ENCODE peak calls at places on chromosomes 13 and 19, in seven cellular contexts. O is heart left ventricle, B is endothelial cell, C is neural crest cell, Q is neural progenitor cell, L is IMR-90, I is hepatocyte. Y is an unnamed sample.

GRCh38 chr19:30670562-30671513 is 298.7 kb downstream of the ZNF536 start:
- DNase-seq in O (no peak), B (no peak), C (no peak), Q (no peak), L (no peak), I (no peak), Y (no peak)

GRCh38 chr13:105814219-105814901 is 721.1 kb downstream of the EFNB2 start:
- DNase-seq in O (no peak), B (no peak), C (no peak), Q (no peak), L (no peak), I (no peak), Y (no peak)

GRCh38 chr13:109715902-109716301 is 70.5 kb downstream of the IRS2 start:
- DNase-seq in O (no peak), B (no peak), C (no peak), Q (peak), L (peak), I (peak), Y (no peak)

GRCh38 chr13:91659583-91660415 is 261.4 kb downstream of the GPC5 start:
- DNase-seq in O (no peak), B (no peak), C (no peak), Q (no peak), L (no peak), I (no peak), Y (no peak)

GRCh38 chr19:11479470-11480080 is 1.3 kb downstream of the ELAVL3 start:
- DNase-seq in O (no peak), B (no peak), C (peak), Q (peak), L (no peak), I (peak), Y (peak)

GRCh38 chr19:38250821-38251563 is 5.2 kb downstream of the PPP1R14A start:
- DNase-seq in O (peak), B (no peak), C (no peak), Q (no peak), L (no peak), I (peak), Y (no peak)

GRCh38 chr13:93336733-93337132 is 110.1 kb downstream of the GPC6 start:
- DNase-seq in O (no peak), B (no peak), C (no peak), Q (no peak), L (no peak), I (no peak), Y (no peak)

GRCh38 chr19:15200575-15201364 is at the start of gene NOTCH3:
- DNase-seq in O (no peak), B (peak), C (peak), Q (peak), L (no peak), I (peak), Y (no peak)

GRCh38 chr13:110617326-110618072 is 2.2 kb downstream of the NAXD start:
- DNase-seq in O (peak), B (no peak), C (no peak), Q (no peak), L (peak), I (peak), Y (no peak)

GRCh38 chr13:93375491-93375890 is 148.9 kb downstream of the GPC6 start:
- DNase-seq in O (no peak), B (no peak), C (no peak), Q (no peak), L (no peak), I (no peak), Y (no peak)

GRCh38 chr13:77595166-77595810 is 59.8 kb downstream of the SCEL start:
- DNase-seq in O (no peak), B (no peak), C (no peak), Q (no peak), L (no peak), I (no peak), Y (no peak)

GRCh38 chr13:97435794-97436193 is 1.8 kb downstream of the RAP2A start:
- DNase-seq in O (no peak), B (no peak), C (no peak), Q (no peak), L (no peak), I (no peak), Y (no peak)

GRCh38 chr19:54430306-54431254 is 15.3 kb downstream of the TTYH1 start:
- DNase-seq in O (no peak), B (peak), C (peak), Q (peak), L (no peak), I (peak), Y (peak)
- TF ChIP-seq CTCF in O (peak), B (no peak), C (peak), Q (peak), L (no peak), I (peak), Y (no peak)

GRCh38 chr13:41976491-41976890 is 15.6 kb upstream of the VWA8 start:
- DNase-seq in O (no peak), B (no peak), C (no peak), Q (no peak), L (no peak), I (no peak), Y (no peak)
- TF ChIP-seq CTCF in O (no peak), B (no peak), C (no peak), Q (no peak), L (no peak), I (no peak), Y (no peak)

GRCh38 chr19:861756-862528 is 2.5 kb downstream of the CFD start:
- DNase-seq in O (no peak), B (no peak), C (peak), Q (peak), L (no peak), I (peak), Y (peak)
- TF ChIP-seq CTCF in O (no peak), B (no peak), C (peak), Q (peak), L (no peak), I (no peak), Y (no peak)

GRCh38 chr13:43981091-43981490 is 101.4 kb downstream of the LACC1 start:
- DNase-seq in O (no peak), B (no peak), C (no peak), Q (peak), L (no peak), I (no peak), Y (no peak)
- TF ChIP-seq CTCF in O (no peak), B (peak), C (peak), Q (no peak), L (no peak), I (no peak), Y (no peak)

DNA sequence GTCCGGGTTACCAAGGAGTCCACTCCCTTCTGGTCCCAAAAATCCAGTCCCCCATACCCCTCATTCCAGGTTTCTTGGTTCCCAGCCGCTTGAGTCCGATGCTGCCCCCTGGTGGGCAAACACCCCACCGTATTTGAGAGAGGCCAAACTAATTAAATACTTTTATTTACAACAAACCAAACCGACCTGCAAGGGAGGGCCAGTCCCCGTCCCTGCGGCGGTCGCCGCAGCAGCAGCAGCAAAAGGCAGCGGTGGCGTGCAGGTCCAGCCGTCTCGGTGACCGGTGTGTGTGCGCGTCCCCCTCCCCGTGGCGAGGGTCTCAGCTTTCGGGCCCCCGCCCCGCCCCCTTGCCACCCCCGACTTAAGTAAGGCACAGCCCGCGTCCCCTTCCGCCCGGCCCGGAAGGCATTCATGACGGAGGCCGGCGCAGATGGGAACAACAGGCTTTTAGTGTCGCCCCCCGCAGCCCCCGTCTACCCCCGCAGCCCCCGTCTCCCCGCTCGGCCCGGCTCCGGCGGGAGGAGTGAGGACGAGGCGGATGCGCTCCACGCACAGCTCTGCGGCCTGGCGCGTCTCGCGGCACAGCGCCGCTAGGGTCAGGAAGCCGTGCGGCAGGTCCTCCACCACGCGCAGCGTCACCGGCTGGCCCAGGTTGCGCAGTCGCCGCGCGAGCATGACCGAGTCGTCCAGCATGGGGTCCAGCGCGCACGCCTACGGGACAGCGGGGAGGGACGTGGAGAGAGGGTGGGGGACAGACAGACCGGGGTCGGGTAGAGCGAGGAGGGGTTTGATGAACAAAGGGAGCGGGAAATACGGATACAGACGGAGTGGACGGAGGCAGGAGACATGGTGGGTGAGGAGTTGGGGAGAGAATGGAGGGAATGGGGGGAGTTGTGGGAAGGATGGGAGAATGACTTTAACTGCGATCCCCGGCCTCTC is 11.5 kb upstream of the CNFN start:
- DNase-seq in O (peak), B (peak), C (peak), Q (peak), L (peak), I (peak), Y (peak)
- TF ChIP-seq CTCF in O (peak), B (peak), C (peak), Q (peak), L (peak), I (peak), Y (peak)

DNA sequence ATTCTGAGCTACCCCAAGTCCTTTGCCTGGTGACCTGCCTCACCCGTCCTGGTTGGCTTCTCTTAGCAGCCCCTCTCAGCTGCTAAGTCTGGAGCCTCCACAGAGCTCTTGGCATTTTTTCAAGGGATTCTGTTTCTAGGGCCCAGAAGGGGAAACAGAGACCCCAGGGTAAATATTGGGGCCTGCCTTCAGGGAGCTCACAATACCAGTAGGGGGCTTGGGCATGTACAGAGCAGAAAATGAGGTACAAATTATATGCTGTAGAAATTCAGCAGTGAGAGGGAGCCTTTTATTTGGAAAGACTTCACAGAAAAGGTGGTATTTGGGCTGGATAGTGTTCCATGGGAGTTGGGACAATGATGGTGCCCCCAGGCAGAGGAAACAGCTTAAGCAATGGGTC is 3.7 kb downstream of the SAMD4B start:
- DNase-seq in O (no peak), B (no peak), C (no peak), Q (no peak), L (no peak), I (no peak), Y (no peak)
- TF ChIP-seq CTCF in O (no peak), B (no peak), C (peak), Q (peak), L (no peak), I (no peak), Y (no peak)

GRCh38 chr13:33072759-33073158 is 56.5 kb downstream of the KL start:
- DNase-seq in O (no peak), B (no peak), C (no peak), Q (no peak), L (no peak), I (no peak), Y (no peak)

GRCh38 chr13:33070713-33071112 is 54.5 kb downstream of the KL start:
- DNase-seq in O (no peak), B (no peak), C (no peak), Q (no peak), L (peak), I (no peak), Y (no peak)

GRCh38 chr13:33072282-33072681 is 56.1 kb downstream of the KL start:
- DNase-seq in O (no peak), B (no peak), C (no peak), Q (no peak), L (no peak), I (no peak), Y (no peak)

GRCh38 chr13:33066329-33066728 is 50.1 kb downstream of the KL start:
- DNase-seq in O (no peak), B (no peak), C (no peak), Q (no peak), L (no peak), I (no peak), Y (no peak)

GRCh38 chr13:33069365-33069764 is 53.1 kb downstream of the KL start:
- DNase-seq in O (no peak), B (no peak), C (no peak), Q (no peak), L (no peak), I (no peak), Y (no peak)
- TF ChIP-seq CTCF in O (peak), B (peak), C (peak), Q (peak), L (peak), I (no peak), Y (peak)

GRCh38 chr19:44255705-44256411 is 3.8 kb upstream of the ZNF233 start:
- DNase-seq in O (no peak), B (no peak), C (no peak), Q (no peak), L (no peak), I (no peak), Y (no peak)
- TF ChIP-seq CTCF in O (no peak), B (no peak), C (no peak), Q (no peak), L (no peak), I (no peak), Y (no peak)